ENCODE peak calls at places on chromosomes 11 and 22, in seven cellular contexts. I is mesenchymal stem cell, E is mesendoderm, M is IMR-90, T is H9, F is H1, W is trophoblast cell. V is an unnamed sample.

GRCh38 chr11:44066732-44067131 is 662 bp downstream of the ACCS start:
- DNase-seq in I (peak; percentile 72), E (no peak), M (peak; percentile 69), T (no peak), F (no peak), W (peak; percentile 16), V (no peak)

GRCh38 chr22:27089303-27089702 is 431.9 kb downstream of the MIAT start:
- DNase-seq in I (no peak), E (no peak), M (no peak), T (no peak), F (no peak), W (no peak), V (no peak)

GRCh38 chr22:49686495-49687219 is 141.0 kb downstream of the BRD1 start:
- DNase-seq in I (no peak), E (no peak), M (no peak), T (peak; percentile 22), F (no peak), W (no peak), V (no peak)

GRCh38 chr11:130269544-130269943 is 45.2 kb downstream of the ZBTB44 start:
- DNase-seq in I (no peak), E (no peak), M (no peak), T (no peak), F (no peak), W (peak; percentile 29), V (no peak)

GRCh38 chr11:120858740-120859139 is 165.2 kb upstream of the TBCEL start:
- DNase-seq in I (peak; percentile 46), E (peak; percentile 57), M (peak; percentile 25), T (no peak), F (no peak), W (peak; percentile 50), V (no peak)

GRCh38 chr11:118903204-118904015 is 19.7 kb downstream of the CXCR5 start:
- DNase-seq in I (no peak), E (no peak), M (no peak), T (no peak), F (no peak), W (no peak), V (no peak)

GRCh38 chr11:64600281-64600992 is 9.4 kb downstream of the SLC22A12 start:
- DNase-seq in I (no peak), E (no peak), M (no peak), T (no peak), F (no peak), W (no peak), V (no peak)

GRCh38 chr22:37199839-37200161 is 11.8 kb upstream of the C1QTNF6 start:
- DNase-seq in I (no peak), E (no peak), M (no peak), T (no peak), F (no peak), W (no peak), V (no peak)

GRCh38 chr11:8228206-8228605 is 35.5 kb downstream of the LMO1 start:
- DNase-seq in I (no peak), E (no peak), M (no peak), T (no peak), F (no peak), W (no peak), V (no peak)

GRCh38 chr11:128341280-128341679 is 246.1 kb downstream of the ETS1 start:
- DNase-seq in I (no peak), E (no peak), M (no peak), T (no peak), F (no peak), W (no peak), V (no peak)

GRCh38 chr11:73195191-73196007 is 22.7 kb upstream of the P2RY2 start:
- DNase-seq in I (no peak), E (no peak), M (no peak), T (no peak), F (no peak), W (peak; percentile 96), V (no peak)

GRCh38 chr22:46465348-46465725 is 72.1 kb downstream of the CELSR1 start:
- DNase-seq in I (no peak), E (no peak), M (no peak), T (no peak), F (no peak), W (no peak), V (no peak)

GRCh38 chr11:67289226-67289650 is at the start of gene ANKRD13D:
- DNase-seq in I (no peak), E (no peak), M (no peak), T (no peak), F (no peak), W (peak; percentile 73), V (no peak)

GRCh38 chr11:121534131-121535093 is 81.6 kb upstream of the SORL1-AS1 start:
- DNase-seq in I (no peak), E (no peak), M (peak; percentile 24), T (no peak), F (no peak), W (no peak), V (no peak)

GRCh38 chr11:83601201-83601992 is 315.2 kb upstream of the CCDC90B start:
- DNase-seq in I (no peak), E (no peak), M (no peak), T (no peak), F (no peak), W (no peak), V (no peak)

GRCh38 chr22:48320048-48320655 is 1507.5 kb downstream of the BRD1 start:
- DNase-seq in I (no peak), E (no peak), M (no peak), T (no peak), F (no peak), W (no peak), V (no peak)

GRCh38 chr11:78149646-78150045 is 10.2 kb upstream of the ALG8 start:
- DNase-seq in I (peak; percentile 62), E (no peak), M (peak; percentile 87), T (no peak), F (no peak), W (no peak), V (no peak)

GRCh38 chr11:72243567-72244316 is at the start of gene PHOX2A:
- DNase-seq in I (no peak), E (no peak), M (no peak), T (peak; percentile 65), F (no peak), W (no peak), V (no peak)

GRCh38 chr11:85806876-85807275 is 4.1 kb downstream of the SYTL2 start:
- DNase-seq in I (no peak), E (no peak), M (no peak), T (no peak), F (no peak), W (no peak), V (no peak)

GRCh38 chr22:19505735-19506126 is 18.5 kb downstream of the CLDN5 start:
- DNase-seq in I (no peak), E (no peak), M (no peak), T (no peak), F (no peak), W (no peak), V (no peak)

DNA sequence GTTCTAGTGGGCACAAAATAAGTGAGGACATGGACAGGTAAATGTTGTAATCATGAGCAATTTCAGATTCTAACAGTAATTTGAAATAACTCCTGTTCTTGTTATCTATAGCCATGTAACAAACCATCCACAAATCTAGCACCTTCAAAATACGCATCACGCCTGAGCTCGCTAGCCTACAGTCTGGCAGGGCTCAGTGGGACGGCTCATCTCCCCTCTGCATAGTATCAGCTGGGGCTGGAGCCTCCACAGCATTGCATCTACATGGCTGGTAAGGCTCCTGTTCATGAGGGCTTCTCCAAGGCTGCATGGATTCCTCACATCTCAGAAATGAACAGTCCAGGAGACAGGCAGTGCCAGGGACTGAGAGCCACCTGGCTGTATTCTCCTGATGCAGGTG is 112.6 kb downstream of the KCNQ1 start:
- DNase-seq in I (no peak), E (no peak), M (no peak), T (no peak), F (no peak), W (no peak), V (no peak)
- H4K8ac ChIP-seq in I (no peak overlapping the region), E (no peak overlapping the region), M (no peak overlapping the region), T (no peak overlapping the region), F (no peak overlapping the region), W (no peak overlapping the region), V (no peak overlapping the region)

GRCh38 chr11:22416462-22416861 is 78.3 kb downstream of the SLC17A6 start:
- DNase-seq in I (no peak), E (no peak), M (no peak), T (no peak), F (no peak), W (peak; percentile 49), V (no peak)

DNA sequence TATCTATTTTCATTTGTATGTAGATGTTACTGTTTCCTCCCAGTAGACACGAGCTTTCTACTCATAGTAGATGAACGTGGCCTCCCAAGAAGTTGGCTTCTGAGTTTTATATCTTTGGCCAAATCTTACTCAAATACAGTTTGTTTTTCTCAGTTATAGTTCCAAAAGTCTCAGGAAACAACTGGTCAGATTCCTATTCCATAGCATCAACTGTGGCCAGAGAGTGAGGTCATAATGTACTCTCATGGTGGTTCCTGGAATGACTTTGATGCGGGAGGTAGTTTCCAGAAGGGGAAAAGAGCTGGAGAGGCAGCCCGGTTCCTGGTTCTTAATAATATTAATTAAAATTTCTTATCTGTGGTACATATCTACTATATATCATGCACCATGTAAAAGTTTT is 77.3 kb downstream of the SLC17A6 start:
- DNase-seq in I (no peak), E (no peak), M (no peak), T (no peak), F (no peak), W (peak; percentile 59), V (no peak)
- H4K8ac ChIP-seq in I (no peak overlapping the region), E (no peak overlapping the region), M (no peak overlapping the region), T (no peak overlapping the region), F (no peak overlapping the region), W (no peak overlapping the region), V (no peak overlapping the region)

DNA sequence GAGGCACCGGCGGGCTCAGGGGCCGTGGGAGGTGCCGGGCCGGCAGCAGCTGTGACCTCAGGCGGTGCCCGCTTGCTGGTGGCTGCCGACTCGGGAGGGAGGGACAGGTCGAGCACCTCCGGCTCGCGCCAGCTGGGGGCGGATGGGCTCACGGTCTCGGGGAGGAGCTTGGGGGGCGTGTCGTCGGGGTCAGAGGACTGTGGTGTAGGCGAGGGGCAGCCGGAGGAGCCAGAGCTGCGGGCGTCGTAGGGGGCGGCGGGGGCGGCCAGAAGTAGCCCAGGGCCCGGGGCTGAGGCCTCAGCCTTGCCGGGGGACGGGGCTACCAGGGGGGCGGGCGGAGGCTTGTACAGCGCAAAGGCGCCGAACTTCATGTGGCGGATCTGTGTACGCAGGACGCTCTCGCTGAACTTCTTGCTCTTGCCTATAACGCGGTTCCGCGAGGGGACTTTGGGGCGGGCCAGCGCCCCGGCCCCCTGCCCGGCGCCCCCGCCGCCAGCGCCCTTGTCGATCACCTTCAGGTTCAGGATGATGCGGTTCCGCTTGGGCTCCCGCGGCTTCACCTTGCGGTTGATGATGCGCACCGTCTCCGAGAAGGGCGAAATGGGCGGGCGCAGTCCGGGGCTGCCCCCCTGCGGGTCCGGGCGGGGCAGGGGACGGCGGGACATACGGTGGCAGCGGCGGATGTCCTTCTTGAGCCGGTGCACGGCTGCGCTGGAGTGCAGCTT is 5.5 kb downstream of the CBX6 start:
- DNase-seq in I (no peak), E (peak; percentile 49), M (no peak), T (peak; percentile 93), F (peak; percentile 83), W (no peak), V (no peak)
- H4K8ac ChIP-seq in I (no peak overlapping the region), E (no peak overlapping the region), M (no peak overlapping the region), T (no peak overlapping the region), F (peak overlapping the region; percentile 31), W (no peak overlapping the region), V (no peak overlapping the region)

DNA sequence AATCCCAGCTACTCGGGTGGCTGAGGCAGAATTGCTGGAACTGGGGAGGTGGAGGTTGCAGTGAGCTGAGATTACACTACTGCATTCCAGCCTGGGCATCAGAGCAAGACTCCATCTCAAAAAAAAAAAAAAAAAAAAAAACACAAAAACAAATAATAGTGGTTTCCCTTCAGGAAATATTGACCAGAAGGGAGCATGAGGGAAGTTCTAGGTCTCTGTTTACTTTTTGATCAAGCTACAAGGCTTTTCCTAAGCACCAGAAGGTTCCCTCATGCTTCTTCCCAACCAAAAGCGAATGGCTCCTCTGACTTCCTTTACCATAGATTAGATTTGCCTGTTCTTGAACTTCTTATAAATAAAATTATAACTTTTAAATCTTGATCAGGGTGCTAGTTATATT is 18.3 kb downstream of the MYO18B start:
- DNase-seq in I (no peak), E (no peak), M (no peak), T (no peak), F (no peak), W (no peak), V (no peak)
- H4K8ac ChIP-seq in I (no peak overlapping the region), E (no peak overlapping the region), M (peak overlapping the region; percentile 52), T (no peak overlapping the region), F (no peak overlapping the region), W (no peak overlapping the region), V (no peak overlapping the region)